ENCODE peak calls at places on chromosome 11, in eight cellular contexts. One of them, this sample, is unnamed.

GRCh38 chr11:19437760-19438159 is 197.0 kb upstream of the E2F8 start:
- DNase-seq in lung microvascular endothelial cell: peak; percentile 57
- DNase-seq in NCI-H774: no peak
- DNase-seq in NCI-H1105: no peak
- DNase-seq in C1 segment of cervical spinal cord: no peak
- DNase-seq in stimulated activated CD8-positive, alpha-beta memory T cell treated with anti-CD3 and anti-CD28 coated beads, Interleukin-15, amount 100 ng/mL, for 48 hours: no peak
- DNase-seq in fibroblast of the aortic adventitia: peak; percentile 93
- DNase-seq in Right ventricle myocardium inferior: no peak
- DNase-seq in this sample: no peak

GRCh38 chr11:73396251-73396930 is 20.2 kb downstream of the RELT start:
- DNase-seq in lung microvascular endothelial cell: no peak
- DNase-seq in NCI-H774: no peak
- DNase-seq in NCI-H1105: no peak
- DNase-seq in C1 segment of cervical spinal cord: no peak
- DNase-seq in stimulated activated CD8-positive, alpha-beta memory T cell treated with anti-CD3 and anti-CD28 coated beads, Interleukin-15, amount 100 ng/mL, for 48 hours: no peak
- DNase-seq in fibroblast of the aortic adventitia: no peak
- DNase-seq in Right ventricle myocardium inferior: no peak
- DNase-seq in this sample: no peak

GRCh38 chr11:10373340-10373739 is 68.5 kb downstream of the ADM start:
- DNase-seq in lung microvascular endothelial cell: no peak
- DNase-seq in NCI-H774: no peak
- DNase-seq in NCI-H1105: no peak
- DNase-seq in C1 segment of cervical spinal cord: no peak
- DNase-seq in stimulated activated CD8-positive, alpha-beta memory T cell treated with anti-CD3 and anti-CD28 coated beads, Interleukin-15, amount 100 ng/mL, for 48 hours: no peak
- DNase-seq in fibroblast of the aortic adventitia: peak; percentile 41
- DNase-seq in Right ventricle myocardium inferior: no peak
- DNase-seq in this sample: no peak

GRCh38 chr11:135023499-135023898 is 611.5 kb upstream of the B3GAT1 start:
- DNase-seq in lung microvascular endothelial cell: no peak
- DNase-seq in NCI-H774: no peak
- DNase-seq in NCI-H1105: no peak
- DNase-seq in C1 segment of cervical spinal cord: no peak
- DNase-seq in stimulated activated CD8-positive, alpha-beta memory T cell treated with anti-CD3 and anti-CD28 coated beads, Interleukin-15, amount 100 ng/mL, for 48 hours: no peak
- DNase-seq in fibroblast of the aortic adventitia: no peak
- DNase-seq in Right ventricle myocardium inferior: no peak
- DNase-seq in this sample: no peak

GRCh38 chr11:44277097-44278090 is 32.5 kb downstream of the ALX4 start:
- DNase-seq in lung microvascular endothelial cell: no peak
- DNase-seq in NCI-H774: no peak
- DNase-seq in NCI-H1105: no peak
- DNase-seq in C1 segment of cervical spinal cord: no peak
- DNase-seq in stimulated activated CD8-positive, alpha-beta memory T cell treated with anti-CD3 and anti-CD28 coated beads, Interleukin-15, amount 100 ng/mL, for 48 hours: no peak
- DNase-seq in fibroblast of the aortic adventitia: peak; percentile 16
- DNase-seq in Right ventricle myocardium inferior: no peak
- DNase-seq in this sample: no peak

GRCh38 chr11:95729462-95729861 is 60.1 kb downstream of the FAM76B start:
- DNase-seq in lung microvascular endothelial cell: no peak
- DNase-seq in NCI-H774: no peak
- DNase-seq in NCI-H1105: no peak
- DNase-seq in C1 segment of cervical spinal cord: no peak
- DNase-seq in stimulated activated CD8-positive, alpha-beta memory T cell treated with anti-CD3 and anti-CD28 coated beads, Interleukin-15, amount 100 ng/mL, for 48 hours: no peak
- DNase-seq in fibroblast of the aortic adventitia: no peak
- DNase-seq in Right ventricle myocardium inferior: no peak
- DNase-seq in this sample: no peak

GRCh38 chr11:128501008-128501407 is 86.3 kb downstream of the ETS1 start:
- DNase-seq in lung microvascular endothelial cell: no peak
- DNase-seq in NCI-H774: no peak
- DNase-seq in NCI-H1105: no peak
- DNase-seq in C1 segment of cervical spinal cord: no peak
- DNase-seq in stimulated activated CD8-positive, alpha-beta memory T cell treated with anti-CD3 and anti-CD28 coated beads, Interleukin-15, amount 100 ng/mL, for 48 hours: no peak
- DNase-seq in fibroblast of the aortic adventitia: no peak
- DNase-seq in Right ventricle myocardium inferior: no peak
- DNase-seq in this sample: no peak

GRCh38 chr11:125202362-125202880 is 37.9 kb downstream of the PKNOX2 start:
- DNase-seq in lung microvascular endothelial cell: no peak
- DNase-seq in NCI-H774: no peak
- DNase-seq in NCI-H1105: no peak
- DNase-seq in C1 segment of cervical spinal cord: no peak
- DNase-seq in stimulated activated CD8-positive, alpha-beta memory T cell treated with anti-CD3 and anti-CD28 coated beads, Interleukin-15, amount 100 ng/mL, for 48 hours: no peak
- DNase-seq in fibroblast of the aortic adventitia: no peak
- DNase-seq in Right ventricle myocardium inferior: no peak
- DNase-seq in this sample: no peak

GRCh38 chr11:63783925-63784592 is 15.5 kb upstream of the ZFTA start:
- DNase-seq in lung microvascular endothelial cell: no peak
- DNase-seq in NCI-H774: no peak
- DNase-seq in NCI-H1105: no peak
- DNase-seq in C1 segment of cervical spinal cord: no peak
- DNase-seq in stimulated activated CD8-positive, alpha-beta memory T cell treated with anti-CD3 and anti-CD28 coated beads, Interleukin-15, amount 100 ng/mL, for 48 hours: no peak
- DNase-seq in fibroblast of the aortic adventitia: no peak
- DNase-seq in Right ventricle myocardium inferior: no peak
- DNase-seq in this sample: no peak

GRCh38 chr11:88282789-88283188 is 54.7 kb downstream of the CTSC start:
- DNase-seq in lung microvascular endothelial cell: no peak
- DNase-seq in NCI-H774: no peak
- DNase-seq in NCI-H1105: no peak
- DNase-seq in C1 segment of cervical spinal cord: no peak
- DNase-seq in stimulated activated CD8-positive, alpha-beta memory T cell treated with anti-CD3 and anti-CD28 coated beads, Interleukin-15, amount 100 ng/mL, for 48 hours: no peak
- DNase-seq in fibroblast of the aortic adventitia: no peak
- DNase-seq in Right ventricle myocardium inferior: no peak
- DNase-seq in this sample: no peak

This sample was measured in MM.1S.